ENCODE peak calls at places on chromosomes 5 and 9, in eight cellular contexts. O, L, X, B, V, N, C and D are unnamed samples.

GRCh38 chr5:167866797-167867196 is 424.6 kb upstream of the WWC1 start:
- DNase-seq in O (no peak), L (no peak), X (no peak), B (no peak), V (no peak), N (no peak), C (no peak), D (no peak)

GRCh38 chr5:95631991-95632675 is 12.2 kb downstream of the GPR150 start:
- DNase-seq in O (peak; percentile 13), L (peak; percentile 28), X (peak; percentile 72), B (no peak), V (no peak), N (peak; percentile 29), C (peak; percentile 44), D (no peak)

GRCh38 chr5:176652136-176652535 is 4.9 kb downstream of the TSPAN17 start:
- DNase-seq in O (no peak), L (no peak), X (peak; percentile 26), B (no peak), V (no peak), N (no peak), C (no peak), D (no peak)

GRCh38 chr5:56481147-56481997 is 248.2 kb upstream of the ANKRD55 start:
- DNase-seq in O (peak; percentile 51), L (peak; percentile 64), X (peak; percentile 64), B (peak; percentile 82), V (peak; percentile 30), N (peak; percentile 39), C (peak; percentile 24), D (no peak)

GRCh38 chr5:150497274-150497988 is 10.5 kb upstream of the NDST1 start:
- DNase-seq in O (no peak), L (peak; percentile 94), X (peak; percentile 99), B (no peak), V (no peak), N (peak; percentile 67), C (peak; percentile 88), D (peak; percentile 99)

GRCh38 chr5:132371603-132371994 is 2.1 kb downstream of the SLC22A5 start:
- DNase-seq in O (no peak), L (no peak), X (no peak), B (no peak), V (no peak), N (peak; percentile 33), C (no peak), D (no peak)

GRCh38 chr5:92890841-92891244 is 690.2 kb downstream of the NR2F1-AS1 start:
- DNase-seq in O (no peak), L (no peak), X (peak; percentile 31), B (no peak), V (no peak), N (no peak), C (peak; percentile 12), D (no peak)

GRCh38 chr5:72283358-72283757 is 36.7 kb downstream of the MRPS27 start:
- DNase-seq in O (no peak), L (no peak), X (no peak), B (no peak), V (no peak), N (no peak), C (no peak), D (no peak)

GRCh38 chr9:93594041-93594756 is 17.8 kb downstream of the PHF2 start:
- DNase-seq in O (peak; percentile 90), L (no peak), X (no peak), B (peak; percentile 78), V (no peak), N (peak; percentile 84), C (no peak), D (no peak)

GRCh38 chr5:154743812-154744211 is 11.4 kb upstream of the LARP1 start:
- DNase-seq in O (no peak), L (no peak), X (no peak), B (no peak), V (no peak), N (no peak), C (no peak), D (no peak)

GRCh38 chr5:153974131-153974812 is 64.4 kb downstream of the FAM114A2 start:
- DNase-seq in O (peak; percentile 19), L (peak; percentile 43), X (peak; percentile 71), B (no peak), V (no peak), N (peak; percentile 51), C (peak; percentile 51), D (no peak)

GRCh38 chr9:77427256-77427927 is 220.7 kb downstream of the GNA14 start:
- DNase-seq in O (no peak), L (no peak), X (no peak), B (no peak), V (no peak), N (peak; percentile 20), C (no peak), D (no peak)

GRCh38 chr5:95644351-95645042 is 2.1 kb upstream of the RFESD start:
- DNase-seq in O (peak; percentile 63), L (peak; percentile 73), X (peak; percentile 74), B (no peak), V (peak; percentile 24), N (peak; percentile 78), C (peak; percentile 57), D (no peak)

GRCh38 chr9:98576859-98577258 is 131.9 kb downstream of the GABBR2 start:
- DNase-seq in O (no peak), L (no peak), X (no peak), B (no peak), V (no peak), N (no peak), C (no peak), D (peak; percentile 0)

GRCh38 chr5:160291467-160291866 is 20.9 kb downstream of the CCNJL start:
- DNase-seq in O (no peak), L (no peak), X (no peak), B (no peak), V (no peak), N (peak; percentile 52), C (no peak), D (no peak)

GRCh38 chr9:72427801-72428200 is 62.8 kb upstream of the ZFAND5 start:
- DNase-seq in O (no peak), L (no peak), X (peak; percentile 59), B (no peak), V (no peak), N (no peak), C (peak; percentile 47), D (no peak)

GRCh38 chr9:117303643-117304230 is 111.1 kb downstream of the ASTN2 start:
- DNase-seq in O (no peak), L (no peak), X (no peak), B (no peak), V (no peak), N (no peak), C (no peak), D (no peak)

DNA sequence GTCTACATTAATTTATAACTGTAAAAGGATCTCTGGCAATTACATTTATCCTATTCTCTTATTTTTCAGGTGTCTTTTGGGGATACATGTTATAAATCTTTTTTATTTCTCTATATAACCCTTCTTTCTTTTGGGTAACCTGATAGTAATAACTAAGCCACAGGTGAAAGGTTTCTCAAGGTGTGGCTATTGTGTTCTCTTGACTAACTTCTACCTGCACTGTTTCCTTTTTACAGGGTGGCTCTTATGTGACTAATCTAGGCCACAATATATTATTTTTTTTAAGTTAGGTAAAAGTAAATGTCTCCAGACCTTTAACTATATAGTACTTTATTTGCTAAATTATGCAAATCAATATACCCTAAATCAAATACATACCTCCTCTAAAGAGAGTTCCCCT is 193.2 kb downstream of the EFNA5 start:
- DNase-seq in O (no peak), L (no peak), X (no peak), B (no peak), V (no peak), N (peak; percentile 68), C (no peak), D (no peak)
- H3K4me3 ChIP-seq in O (no peak overlapping the region), L (no peak overlapping the region), X (no peak overlapping the region), B (no peak overlapping the region), V (no peak overlapping the region), N (no peak overlapping the region), C (no peak overlapping the region), D (no peak overlapping the region)

GRCh38 chr5:100896054-100896453 is 7.0 kb downstream of the ST8SIA4 start:
- DNase-seq in O (no peak), L (no peak), X (no peak), B (no peak), V (no peak), N (no peak), C (no peak), D (no peak)
- H3K4me3 ChIP-seq in O (no peak overlapping the region), L (no peak overlapping the region), X (no peak overlapping the region), B (no peak overlapping the region), V (no peak overlapping the region), N (no peak overlapping the region), C (no peak overlapping the region), D (no peak overlapping the region)

GRCh38 chr9:133341369-133342082 is 5.5 kb upstream of the SURF6 start:
- DNase-seq in O (peak; percentile 47), L (no peak), X (no peak), B (peak; percentile 91), V (no peak), N (no peak), C (no peak), D (no peak)
- H3K4me3 ChIP-seq in O (no peak overlapping the region), L (no peak overlapping the region), X (no peak overlapping the region), B (peak overlapping the region; percentile 20), V (no peak overlapping the region), N (no peak overlapping the region), C (no peak overlapping the region), D (no peak overlapping the region)

DNA sequence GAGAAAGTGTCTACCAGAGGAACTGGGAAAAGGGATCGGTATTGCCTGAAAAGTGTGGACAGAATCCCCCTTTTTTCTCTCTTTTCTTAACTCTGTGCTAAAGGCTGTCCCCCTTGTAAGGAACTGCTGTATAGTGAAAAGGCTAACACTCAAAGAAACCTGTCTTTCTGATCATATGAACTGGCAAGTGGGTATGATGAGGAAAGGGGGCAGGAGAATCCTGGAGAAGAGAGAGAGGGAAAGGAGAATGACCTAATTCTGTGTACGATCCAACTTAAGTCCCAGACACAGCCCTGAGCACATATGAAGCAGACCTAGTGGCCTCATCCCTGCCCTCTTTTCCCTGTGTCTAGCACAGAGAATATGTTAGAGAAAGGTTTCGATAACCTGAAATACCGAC is 967 bp downstream of the ANKRD31 start:
- DNase-seq in O (no peak), L (no peak), X (no peak), B (no peak), V (no peak), N (no peak), C (no peak), D (no peak)
- H3K4me3 ChIP-seq in O (no peak overlapping the region), L (no peak overlapping the region), X (no peak overlapping the region), B (no peak overlapping the region), V (no peak overlapping the region), N (no peak overlapping the region), C (no peak overlapping the region), D (no peak overlapping the region)